ENCODE peak calls at places on chromosome 20, in four cellular contexts. P is RCC 7860; G is CD8-positive, alpha-beta T cell; W is HTR-8/SVneo. H is an unnamed sample.

GRCh38 chr20:47713941-47714450 is 71.3 kb downstream of the SULF2 start:
- DNase-seq in P (no peak), G (no peak), W (no peak), H (no peak)

GRCh38 chr20:46004813-46005505 is 3.7 kb upstream of the MMP9 start:
- DNase-seq in W (no peak), P (no peak), G (peak), H (no peak)

GRCh38 chr20:38260378-38261053 is at the start of gene KIAA1755:
- DNase-seq in P (no peak), W (no peak), G (no peak), H (no peak)

GRCh38 chr20:35823937-35824336 is 52.1 kb downstream of the PHF20 start:
- DNase-seq in W (no peak), P (peak), G (no peak), H (no peak)

GRCh38 chr20:21583486-21584168 is 69.8 kb upstream of the NKX2-2 start:
- DNase-seq in G (no peak), W (no peak), P (no peak), H (no peak)

GRCh38 chr20:34553366-34553867 is 5.1 kb upstream of the MAP1LC3A start:
- DNase-seq in G (no peak), W (no peak), P (no peak), H (no peak)

GRCh38 chr20:15146948-15147347 is 809.5 kb upstream of the FLRT3 start:
- DNase-seq in G (no peak), P (no peak), W (no peak), H (no peak)

GRCh38 chr20:1818895-1819294 is 76.3 kb upstream of the SIRPA start:
- DNase-seq in G (no peak), P (no peak), W (no peak), H (no peak)

GRCh38 chr20:37200376-37200775 is 21.0 kb upstream of the MROH8 start:
- DNase-seq in W (no peak), P (no peak), G (no peak), H (no peak)

GRCh38 chr20:33076662-33077398 is 2.6 kb upstream of the BPIFB4 start:
- DNase-seq in P (no peak), W (peak), G (no peak), H (no peak)

GRCh38 chr20:45300961-45301360 is 5.7 kb upstream of the RBPJL start:
- DNase-seq in P (peak), G (no peak), W (peak), H (no peak)

GRCh38 chr20:43187476-43188233 is 2.1 kb downstream of the PTPRT start:
- DNase-seq in G (peak), P (peak), W (peak), H (peak)

GRCh38 chr20:8946036-8946926 is 122.6 kb upstream of the PLCB4 start:
- DNase-seq in P (no peak), W (no peak), G (no peak), H (no peak)

GRCh38 chr20:58892126-58892931 is 39.8 kb downstream of the GNAS start:
- DNase-seq in W (peak), G (peak), P (peak), H (peak)

GRCh38 chr20:25084616-25085187 is 2.8 kb upstream of the VSX1 start:
- DNase-seq in W (no peak), P (no peak), G (no peak), H (no peak)

GRCh38 chr20:23393999-23394775 is 27.1 kb downstream of the NAPB start:
- DNase-seq in W (no peak), P (no peak), G (no peak), H (no peak)

GRCh38 chr20:47501117-47501482 is 587 bp upstream of the NCOA3 start:
- DNase-seq in G (no peak), W (no peak), P (no peak), H (no peak)

GRCh38 chr20:9119776-9120175 is 50.9 kb downstream of the PLCB4 start:
- DNase-seq in G (no peak), W (peak), P (no peak), H (no peak)

GRCh38 chr20:39825950-39826349 is 863.1 kb downstream of the MAFB start:
- DNase-seq in P (peak), G (no peak), W (no peak), H (no peak)

GRCh38 chr20:63223121-63223825 is 7.3 kb upstream of the YTHDF1 start:
- DNase-seq in P (peak), W (peak), G (peak), H (peak)

GRCh38 chr20:50580016-50580747 is 70.0 kb downstream of the PTPN1 start:
- DNase-seq in W (peak), G (peak), P (peak), H (no peak)

GRCh38 chr20:62725596-62726268 is 17.1 kb downstream of the NTSR1 start:
- DNase-seq in W (no peak), G (no peak), P (no peak), H (no peak)

GRCh38 chr20:3777726-3778629 is 3.3 kb downstream of the SPEF1 start:
- DNase-seq in G (peak), P (no peak), W (no peak), H (no peak)

GRCh38 chr20:56933331-56933698 is 304.2 kb downstream of the TFAP2C start:
- DNase-seq in W (no peak), P (no peak), G (no peak), H (no peak)

GRCh38 chr20:46108435-46108841 is 9.7 kb upstream of the CD40 start:
- DNase-seq in W (no peak), G (no peak), P (no peak), H (no peak)

H was measured in natural killer cell treated with Interleukin-12 subunit alpha and Interleukin-12 subunit beta and Interleukin-15 and Interleukin-18, amount 100 ng/mL, for 72 hours.